ENCODE peak calls at places on chromosomes 11 and 22, in five cellular contexts. U is lower lobe of right lung, C is GM23338, J is aorta, M is heart left ventricle. V is an unnamed sample.

GRCh38 chr11:68122936-68123539 is 1.9 kb upstream of the CHKA start:
- DNase-seq in J (no peak), C (peak; percentile 40), U (peak; percentile 66), M (peak; percentile 57), V (no peak)

GRCh38 chr22:23849009-23850006 is 8.4 kb upstream of the SLC2A11 start:
- DNase-seq in J (peak; percentile 96), M (peak; percentile 86), U (peak; percentile 87), C (peak; percentile 91), V (peak; percentile 96)

GRCh38 chr11:58060939-58061672 is 30.4 kb downstream of the OR6Q1 start:
- DNase-seq in M (no peak), U (no peak), J (no peak), C (peak; percentile 62), V (no peak)

GRCh38 chr22:44396021-44396726 is 83.4 kb upstream of the SHISAL1 start:
- DNase-seq in M (no peak), U (no peak), C (no peak), J (no peak), V (peak; percentile 56)

GRCh38 chr11:16832193-16832539 is 93.7 kb downstream of the C11orf58 start:
- DNase-seq in M (no peak), C (no peak), U (no peak), J (no peak), V (no peak)

GRCh38 chr22:27004434-27004833 is 347.0 kb downstream of the MIAT start:
- DNase-seq in U (no peak), M (no peak), J (no peak), C (peak; percentile 77), V (no peak)

GRCh38 chr22:46071451-46072029 is 78.8 kb upstream of the PPARA start:
- DNase-seq in M (peak; percentile 95), J (peak; percentile 95), C (peak; percentile 59), U (peak; percentile 91), V (peak; percentile 92)

GRCh38 chr11:65611028-65611757 is 2.8 kb downstream of the MAP3K11 start:
- DNase-seq in M (peak; percentile 75), U (peak; percentile 80), J (no peak), C (peak; percentile 56), V (no peak)

GRCh38 chr11:72120930-72121329 is 8.4 kb upstream of the ANAPC15 start:
- DNase-seq in C (no peak), M (no peak), J (no peak), U (no peak), V (no peak)

GRCh38 chr22:33785283-33785991 is 134.8 kb downstream of the LARGE1 start:
- DNase-seq in U (no peak), M (no peak), C (no peak), J (no peak), V (no peak)

GRCh38 chr11:2474059-2474901 is 29.5 kb downstream of the KCNQ1 start:
- DNase-seq in M (peak; percentile 65), C (no peak), U (peak; percentile 70), J (no peak), V (peak; percentile 70)

GRCh38 chr11:33435201-33435600 is 178.0 kb downstream of the HIPK3 start:
- DNase-seq in M (no peak), C (no peak), U (no peak), J (no peak), V (no peak)

GRCh38 chr11:75428301-75428724 is 4.7 kb downstream of the KLHL35 start:
- DNase-seq in J (peak; percentile 95), M (peak; percentile 94), C (peak; percentile 87), U (peak; percentile 96), V (peak; percentile 95)

GRCh38 chr11:26953770-26954392 is 40.0 kb upstream of the FIBIN start:
- DNase-seq in M (no peak), J (no peak), U (no peak), C (no peak), V (no peak)

GRCh38 chr11:36455658-36456111 is 54.4 kb downstream of the TRAF6 start:
- DNase-seq in M (peak; percentile 92), C (peak; percentile 8), J (peak; percentile 95), U (no peak), V (peak; percentile 60)

GRCh38 chr11:107598225-107599139 is 7.5 kb downstream of the ELMOD1 start:
- DNase-seq in J (no peak), U (peak; percentile 52), C (peak; percentile 73), M (no peak), V (no peak)

GRCh38 chr11:56842829-56843794 is 94.6 kb upstream of the OR9G4 start:
- DNase-seq in C (no peak), J (no peak), M (no peak), U (no peak), V (no peak)

GRCh38 chr11:23403210-23404185 is 543.2 kb upstream of the CCDC179 start:
- DNase-seq in U (peak; percentile 35), C (no peak), M (no peak), J (peak; percentile 65), V (no peak)

GRCh38 chr11:2564588-2565440 is 120.0 kb downstream of the KCNQ1 start:
- DNase-seq in C (no peak), U (peak; percentile 28), J (peak; percentile 24), M (no peak), V (no peak)

GRCh38 chr22:32644252-32645100 is 157.0 kb upstream of the TIMP3 start:
- DNase-seq in J (peak; percentile 79), M (peak; percentile 69), C (peak; percentile 36), U (peak; percentile 73), V (peak; percentile 93)
- H3K4me3 ChIP-seq in J (no peak overlapping the region), M (no peak overlapping the region), C (no peak overlapping the region), U (peak overlapping the region; percentile 19), V (no peak overlapping the region)

DNA sequence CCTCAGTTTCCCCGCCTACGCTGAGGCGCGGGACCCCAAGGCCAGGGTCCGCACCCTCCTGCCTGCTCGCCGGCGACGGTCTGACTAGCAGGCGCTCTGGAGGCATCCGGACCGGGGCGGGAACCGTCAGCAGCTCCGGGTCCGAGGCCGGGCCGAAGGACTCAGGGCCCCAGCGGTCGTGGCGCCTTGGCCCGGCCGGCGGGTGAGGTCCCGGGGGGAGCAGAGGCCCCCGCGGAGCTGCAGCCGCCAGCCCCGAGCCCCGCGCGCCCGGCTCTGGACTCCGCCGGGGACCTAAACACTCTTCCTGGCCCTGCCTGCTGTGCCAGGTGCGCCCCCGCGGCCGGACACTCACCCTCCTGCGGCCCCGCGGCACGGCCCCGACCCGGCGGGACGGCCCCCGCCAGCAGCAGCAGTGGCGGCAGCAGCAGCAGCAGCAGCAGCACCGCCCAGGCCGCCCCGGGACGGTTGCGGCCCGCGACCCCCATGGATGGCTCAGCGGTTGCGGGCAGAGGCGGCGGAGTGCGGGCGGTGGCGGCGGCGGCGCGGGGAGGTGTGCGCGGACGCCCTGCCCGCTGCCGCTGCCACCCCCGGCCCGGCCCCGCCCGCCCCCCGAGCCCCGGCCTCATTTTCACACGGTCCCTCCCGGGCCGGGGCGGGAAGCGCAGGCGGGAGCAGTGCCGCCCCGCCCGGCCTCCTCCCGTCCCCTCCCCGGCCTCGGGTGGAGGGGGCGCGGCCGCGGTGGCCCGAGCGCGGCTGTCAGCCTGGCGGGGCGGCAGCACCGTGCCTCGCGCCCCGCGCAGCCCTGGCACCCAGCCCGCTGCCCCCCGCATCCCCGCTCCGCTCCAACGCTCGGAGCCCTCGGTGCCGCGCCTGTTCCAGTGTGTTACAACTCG is at the start of gene SCUBE2:
- DNase-seq in U (no peak), M (no peak), J (no peak), C (peak; percentile 55), V (no peak)
- H3K4me3 ChIP-seq in U (peak within 1 kb of the TSS; percentile 57), M (peak within 1 kb of the TSS; percentile 42), J (peak within 1 kb of the TSS; percentile 49), C (peak within 1 kb of the TSS; percentile 63), V (peak within 1 kb of the TSS; percentile 27)

GRCh38 chr11:78350101-78350645 is 67.4 kb downstream of the GAB2 start:
- DNase-seq in M (no peak), C (peak; percentile 24), J (no peak), U (no peak), V (no peak)
- H3K4me3 ChIP-seq in M (no peak overlapping the region), C (no peak overlapping the region), J (no peak overlapping the region), U (peak overlapping the region; percentile 38), V (no peak overlapping the region)

GRCh38 chr11:6405039-6405667 is 13.7 kb downstream of the APBB1 start:
- DNase-seq in U (peak; percentile 47), M (no peak), C (peak; percentile 97), J (no peak), V (no peak)
- H3K4me3 ChIP-seq in U (no peak overlapping the region), M (no peak overlapping the region), C (peak overlapping the region; percentile 35), J (no peak overlapping the region), V (no peak overlapping the region)

V was measured in lower leg skin.